ENCODE peak calls at places on chromosome 20, in ten cellular contexts. O, J, L, X, S, M, G, N, Y and T are unnamed samples.

GRCh38 chr20:21505161-21505809 is 8.6 kb downstream of the NKX2-2 start:
- DNase-seq in O (peak), J (peak), L (no peak), X (no peak), S (peak), M (peak), G (peak), N (peak), Y (no peak), T (no peak)

GRCh38 chr20:32820000-32820697 is 395 bp downstream of the MAPRE1 start:
- DNase-seq in O (peak), J (peak), L (peak), X (peak), S (peak), M (peak), G (peak), N (peak), Y (peak), T (no peak)

GRCh38 chr20:38805502-38805957 is at the start of gene PPP1R16B:
- DNase-seq in O (peak), J (no peak), L (peak), X (no peak), S (no peak), M (peak), G (no peak), N (peak), Y (no peak), T (no peak)

GRCh38 chr20:35014537-35014936 is 58.9 kb downstream of the MYH7B start:
- DNase-seq in O (no peak), J (no peak), L (no peak), X (no peak), S (no peak), M (no peak), G (no peak), N (no peak), Y (no peak), T (no peak)

GRCh38 chr20:35582131-35582530 is 33.5 kb upstream of the SPAG4 start:
- DNase-seq in O (no peak), J (no peak), L (no peak), X (no peak), S (no peak), M (no peak), G (no peak), N (no peak), Y (no peak), T (no peak)

GRCh38 chr20:36802326-36803223 is 29.0 kb upstream of the DSN1 start:
- DNase-seq in O (no peak), J (peak), L (no peak), X (no peak), S (peak), M (no peak), G (peak), N (no peak), Y (no peak), T (no peak)

GRCh38 chr20:34022154-34022842 is 28.6 kb downstream of the RALY start:
- DNase-seq in O (no peak), J (no peak), L (peak), X (no peak), S (no peak), M (no peak), G (peak), N (peak), Y (no peak), T (no peak)

GRCh38 chr20:44038681-44039123 is 124.0 kb downstream of the TOX2 start:
- DNase-seq in O (no peak), J (no peak), L (no peak), X (no peak), S (no peak), M (no peak), G (no peak), N (no peak), Y (no peak), T (no peak)

GRCh38 chr20:50193169-50193850 is 2.7 kb downstream of the CEBPB start:
- DNase-seq in O (no peak), J (no peak), L (no peak), X (no peak), S (no peak), M (no peak), G (peak), N (no peak), Y (no peak), T (no peak)

GRCh38 chr20:19947611-19948264 is 69.4 kb upstream of the NAA20 start:
- DNase-seq in O (no peak), J (peak), L (peak), X (no peak), S (peak), M (no peak), G (peak), N (peak), Y (no peak), T (no peak)

GRCh38 chr20:25399038-25399430 is 8.4 kb upstream of the ABHD12 start:
- DNase-seq in O (no peak), J (peak), L (no peak), X (peak), S (peak), M (no peak), G (peak), N (no peak), Y (peak), T (no peak)

GRCh38 chr20:10745790-10746189 is 72.0 kb upstream of the JAG1 start:
- DNase-seq in O (no peak), J (no peak), L (no peak), X (no peak), S (no peak), M (no peak), G (no peak), N (no peak), Y (no peak), T (no peak)

GRCh38 chr20:49969234-49969633 is 13.5 kb upstream of the SNAI1 start:
- DNase-seq in O (no peak), J (no peak), L (no peak), X (no peak), S (no peak), M (no peak), G (no peak), N (no peak), Y (no peak), T (no peak)

GRCh38 chr20:25042531-25043498 is 15.1 kb downstream of the ACSS1 start:
- DNase-seq in O (peak), J (no peak), L (peak), X (no peak), S (no peak), M (peak), G (no peak), N (peak), Y (no peak), T (no peak)

GRCh38 chr20:21208999-21209398 is 83.1 kb downstream of the KIZ start:
- DNase-seq in O (no peak), J (no peak), L (no peak), X (no peak), S (no peak), M (no peak), G (peak), N (no peak), Y (no peak), T (no peak)

GRCh38 chr20:10832146-10832545 is 158.3 kb upstream of the JAG1 start:
- DNase-seq in O (no peak), J (peak), L (no peak), X (no peak), S (peak), M (no peak), G (peak), N (no peak), Y (no peak), T (peak)

GRCh38 chr20:38032585-38033329 is 499 bp downstream of the TTI1 start:
- DNase-seq in O (no peak), J (no peak), L (no peak), X (no peak), S (peak), M (peak), G (peak), N (no peak), Y (no peak), T (no peak)

GRCh38 chr20:46592580-46593362 is 42.3 kb upstream of the OCSTAMP start:
- DNase-seq in O (no peak), J (no peak), L (no peak), X (no peak), S (no peak), M (no peak), G (no peak), N (no peak), Y (no peak), T (no peak)

GRCh38 chr20:44208165-44208564 is 2.4 kb downstream of the OSER1 start:
- DNase-seq in O (no peak), J (no peak), L (no peak), X (no peak), S (no peak), M (no peak), G (no peak), N (no peak), Y (no peak), T (no peak)

GRCh38 chr20:35091808-35092523 is 641 bp downstream of the TRPC4AP start:
- DNase-seq in O (no peak), J (no peak), L (no peak), X (peak), S (peak), M (no peak), G (peak), N (no peak), Y (no peak), T (no peak)

GRCh38 chr20:17680128-17680835 is 1.8 kb downstream of the RRBP1 start:
- DNase-seq in O (no peak), J (peak), L (no peak), X (peak), S (peak), M (no peak), G (peak), N (no peak), Y (peak), T (no peak)

GRCh38 chr20:1144401-1145172 is 26.2 kb downstream of the PSMF1 start:
- DNase-seq in O (no peak), J (no peak), L (no peak), X (no peak), S (no peak), M (no peak), G (no peak), N (no peak), Y (no peak), T (no peak)

GRCh38 chr20:59589051-59589450 is 15.3 kb upstream of the PHACTR3 start:
- DNase-seq in O (no peak), J (no peak), L (no peak), X (no peak), S (no peak), M (no peak), G (no peak), N (no peak), Y (no peak), T (no peak)

GRCh38 chr20:33233129-33233774 is 2.5 kb upstream of the BPIFA1 start:
- DNase-seq in O (no peak), J (no peak), L (no peak), X (no peak), S (no peak), M (no peak), G (no peak), N (no peak), Y (no peak), T (no peak)

GRCh38 chr20:38325905-38326304 is 20.4 kb upstream of the LBP start:
- DNase-seq in O (no peak), J (no peak), L (no peak), X (no peak), S (no peak), M (no peak), G (no peak), N (no peak), Y (no peak), T (no peak)

GRCh38 chr20:48791666-48792071 is 36.1 kb downstream of the PREX1 start:
- DNase-seq in O (no peak), J (no peak), L (no peak), X (no peak), S (no peak), M (no peak), G (peak), N (no peak), Y (peak), T (no peak)

GRCh38 chr20:63016514-63017075 is 9.8 kb upstream of the BHLHE23 start:
- DNase-seq in O (no peak), J (no peak), L (no peak), X (no peak), S (no peak), M (no peak), G (no peak), N (no peak), Y (no peak), T (no peak)

GRCh38 chr20:57629976-57630525 is 9.8 kb upstream of the ZBP1 start:
- DNase-seq in O (no peak), J (no peak), L (no peak), X (no peak), S (no peak), M (no peak), G (no peak), N (peak), Y (no peak), T (no peak)

GRCh38 chr20:9474835-9475413 is 39.5 kb upstream of the LAMP5 start:
- DNase-seq in O (no peak), J (no peak), L (no peak), X (no peak), S (peak), M (no peak), G (peak), N (no peak), Y (no peak), T (no peak)

GRCh38 chr20:37095108-37095608 is 639 bp downstream of the RBL1 start:
- DNase-seq in O (peak), J (no peak), L (peak), X (no peak), S (peak), M (peak), G (peak), N (no peak), Y (peak), T (no peak)

GRCh38 chr20:33568378-33569289 is 78.7 kb downstream of the CBFA2T2 start:
- DNase-seq in O (no peak), J (no peak), L (no peak), X (no peak), S (no peak), M (no peak), G (peak), N (no peak), Y (no peak), T (no peak)

GRCh38 chr20:40651121-40651520 is 37.9 kb downstream of the MAFB start:
- DNase-seq in O (no peak), J (no peak), L (no peak), X (no peak), S (peak), M (no peak), G (peak), N (no peak), Y (no peak), T (no peak)

GRCh38 chr20:33696448-33696847 is 10.3 kb upstream of the E2F1 start:
- DNase-seq in O (no peak), J (no peak), L (no peak), X (no peak), S (no peak), M (no peak), G (no peak), N (no peak), Y (no peak), T (no peak)

GRCh38 chr20:36542516-36543186 is 1.3 kb downstream of the MYL9 start:
- DNase-seq in O (no peak), J (no peak), L (no peak), X (no peak), S (no peak), M (no peak), G (no peak), N (no peak), Y (no peak), T (no peak)